ENCODE peak calls at places on chromosome 1, in five cellular contexts. X is A549, N is lower leg skin, U is AG09309, P is HFF-Myc. I is an unnamed sample.

GRCh38 chr1:110673197-110673701 is 1.5 kb downstream of the KCNA3 start:
- DNase-seq in P (no peak), N (no peak), X (no peak), U (no peak), I (no peak)

GRCh38 chr1:41919764-41920397 is 1.2 kb upstream of the HIVEP3 start:
- DNase-seq in P (no peak), X (no peak), N (no peak), U (no peak), I (no peak)

GRCh38 chr1:92446546-92446945 is 40.2 kb downstream of the GFI1 start:
- DNase-seq in P (no peak), U (peak; percentile 13), N (no peak), X (no peak), I (no peak)

GRCh38 chr1:234848972-234849641 is 239.1 kb upstream of the IRF2BP2 start:
- DNase-seq in N (no peak), P (no peak), U (peak; percentile 84), X (no peak), I (peak; percentile 97)

GRCh38 chr1:204660509-204660908 is 25.0 kb downstream of the LRRN2 start:
- DNase-seq in U (no peak), N (no peak), P (no peak), X (no peak), I (no peak)

GRCh38 chr1:112337028-112337531 is 58.9 kb upstream of the CTTNBP2NL start:
- DNase-seq in U (no peak), P (no peak), N (no peak), X (peak; percentile 44), I (no peak)

GRCh38 chr1:54114001-54114400 is 38.8 kb downstream of the CDCP2 start:
- DNase-seq in N (no peak), U (no peak), X (no peak), P (no peak), I (no peak)

GRCh38 chr1:220894025-220894923 is 15.0 kb downstream of the HLX start:
- DNase-seq in U (no peak), P (no peak), X (no peak), N (no peak), I (no peak)

GRCh38 chr1:51962486-51963356 is 27.8 kb downstream of the RAB3B start:
- DNase-seq in X (no peak), N (no peak), U (no peak), P (no peak), I (no peak)

GRCh38 chr1:218537131-218537904 is 192.2 kb downstream of the TGFB2 start:
- DNase-seq in X (no peak), P (no peak), N (no peak), U (peak; percentile 54), I (no peak)

GRCh38 chr1:39326836-39327235 is 122.3 kb downstream of the MACF1 start:
- DNase-seq in N (no peak), U (no peak), P (no peak), X (no peak), I (no peak)

GRCh38 chr1:155834296-155834926 is 22.6 kb downstream of the GON4L start:
- DNase-seq in N (no peak), U (peak; percentile 17), P (no peak), X (no peak), I (peak; percentile 87)

GRCh38 chr1:23923592-23924495 is 10.7 kb upstream of the CNR2 start:
- DNase-seq in N (no peak), U (no peak), X (no peak), P (no peak), I (no peak)

GRCh38 chr1:24385160-24385939 is 28.2 kb downstream of the STPG1 start:
- DNase-seq in P (no peak), N (no peak), U (no peak), X (no peak), I (no peak)

GRCh38 chr1:19387045-19387467 is 74.9 kb downstream of the SLC66A1 start:
- DNase-seq in P (no peak), N (no peak), X (no peak), U (no peak), I (no peak)

GRCh38 chr1:42938596-42939184 is 20.0 kb downstream of the SLC2A1 start:
- DNase-seq in U (no peak), X (no peak), N (no peak), P (no peak), I (no peak)

GRCh38 chr1:230356190-230356589 is 69.9 kb downstream of the PGBD5 start:
- DNase-seq in N (no peak), X (no peak), P (no peak), U (no peak), I (no peak)

GRCh38 chr1:109876617-109877319 is 33.9 kb upstream of the CSF1 start:
- DNase-seq in N (no peak), X (no peak), P (no peak), U (peak; percentile 58), I (no peak)

GRCh38 chr1:210272666-210273065 is 40.1 kb downstream of the SERTAD4 start:
- DNase-seq in U (no peak), P (no peak), N (no peak), X (no peak), I (no peak)

GRCh38 chr1:8390707-8391106 is 72.8 kb downstream of the SLC45A1 start:
- DNase-seq in N (no peak), X (no peak), P (no peak), U (no peak), I (no peak)

GRCh38 chr1:167059045-167059728 is 31.0 kb downstream of the GPA33 start:
- DNase-seq in U (no peak), X (peak; percentile 52), N (peak; percentile 57), P (peak; percentile 39), I (peak; percentile 43)
- TF ChIP-seq CTCF in U (peak; percentile 95), X (peak; percentile 92), N (no peak), P (peak; percentile 95), I (peak; percentile 94)

DNA sequence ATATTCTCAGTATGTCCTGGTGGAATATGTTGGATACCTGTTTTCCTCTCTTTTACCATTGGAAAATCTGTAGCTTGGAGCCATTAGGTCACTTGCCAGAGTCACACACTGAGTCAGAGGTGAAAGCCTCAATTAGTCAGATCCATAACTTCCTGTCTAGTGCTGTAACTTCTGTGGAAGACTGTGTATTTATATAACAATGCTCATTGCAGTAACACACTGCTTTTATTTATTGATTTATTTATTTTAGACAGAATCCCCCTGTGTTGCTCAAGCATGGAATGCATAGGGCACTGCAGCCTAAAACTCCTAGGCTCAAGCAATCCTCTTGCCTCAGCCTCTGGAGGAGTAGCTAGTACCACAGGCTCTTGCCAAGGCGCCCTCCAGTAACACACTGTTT is 1.3 kb upstream of the DOCK7 start:
- DNase-seq in X (no peak), N (no peak), P (peak; percentile 66), U (peak; percentile 34), I (no peak)
- H3K4me3 ChIP-seq in X (no peak overlapping the region), N (no peak overlapping the region), P (peak overlapping the region; percentile 63), U (no peak overlapping the region), I (peak overlapping the region; percentile 6)

DNA sequence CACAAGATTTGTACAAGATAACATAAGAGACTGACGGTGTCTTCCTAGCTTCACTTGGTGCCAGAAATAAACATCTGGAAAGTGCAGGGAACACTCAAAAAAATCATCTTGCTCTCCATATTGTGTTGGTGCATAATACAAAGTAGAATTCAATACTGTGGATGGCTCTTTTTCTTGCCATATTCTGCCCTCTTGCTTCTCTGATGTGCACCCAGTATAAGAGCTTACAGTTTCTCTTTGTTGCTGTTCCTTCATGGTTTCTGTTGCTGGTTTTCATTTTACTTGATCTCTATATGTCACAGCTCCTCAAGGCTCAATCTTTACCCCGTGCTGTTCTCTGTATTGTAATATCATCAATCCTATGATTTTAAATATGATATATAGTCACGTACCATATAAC is 528.5 kb upstream of the ZP4 start:
- DNase-seq in P (no peak), N (no peak), X (no peak), U (no peak), I (no peak)
- TF ChIP-seq CTCF in P (no peak), N (no peak), X (no peak), U (no peak), I (no peak)

GRCh38 chr1:60709426-60709825 is 372.9 kb upstream of the NFIA start:
- DNase-seq in N (no peak), P (no peak), X (no peak), U (no peak), I (no peak)
- H3K4me3 ChIP-seq in N (no peak overlapping the region), P (no peak overlapping the region), X (no peak overlapping the region), U (no peak overlapping the region), I (no peak overlapping the region)

DNA sequence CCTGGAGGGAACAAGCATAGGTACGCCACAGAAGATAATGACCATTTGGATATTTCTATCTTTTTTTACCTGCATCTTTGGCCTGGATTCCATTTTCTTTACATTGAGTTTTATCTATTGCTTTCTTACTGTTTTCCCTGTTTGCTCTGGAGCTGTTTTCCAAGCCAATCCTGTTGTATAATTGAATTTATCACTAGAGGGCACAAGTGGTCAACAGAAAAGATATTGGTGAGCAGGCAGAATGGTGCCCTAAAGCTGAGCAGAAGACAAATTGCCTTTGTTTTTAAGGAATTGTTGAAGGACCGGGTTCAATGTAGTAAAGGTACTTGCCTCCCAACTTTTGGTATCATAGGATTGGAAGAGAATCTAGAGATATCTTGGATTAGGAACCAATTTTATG is 152.8 kb downstream of the PPP1R12B start:
- DNase-seq in N (no peak), U (no peak), P (no peak), X (peak; percentile 3), I (peak; percentile 27)
- TF ChIP-seq CTCF in N (no peak), U (peak; percentile 46), P (peak; percentile 27), X (peak; percentile 74), I (peak; percentile 41)

GRCh38 chr1:36309397-36309796 is 3.2 kb downstream of the SH3D21 start:
- DNase-seq in X (no peak), P (no peak), U (no peak), N (no peak), I (no peak)

GRCh38 chr1:36306902-36307456 is 811 bp downstream of the SH3D21 start:
- DNase-seq in U (peak; percentile 61), N (peak; percentile 89), X (peak; percentile 83), P (peak; percentile 81), I (peak; percentile 72)

GRCh38 chr1:36305915-36306209 is 306 bp upstream of the SH3D21 start:
- DNase-seq in N (no peak), X (no peak), P (no peak), U (no peak), I (no peak)

GRCh38 chr1:36306210-36306901 is at the start of gene SH3D21:
- DNase-seq in N (peak; percentile 40), U (no peak), P (no peak), X (no peak), I (no peak)

DNA sequence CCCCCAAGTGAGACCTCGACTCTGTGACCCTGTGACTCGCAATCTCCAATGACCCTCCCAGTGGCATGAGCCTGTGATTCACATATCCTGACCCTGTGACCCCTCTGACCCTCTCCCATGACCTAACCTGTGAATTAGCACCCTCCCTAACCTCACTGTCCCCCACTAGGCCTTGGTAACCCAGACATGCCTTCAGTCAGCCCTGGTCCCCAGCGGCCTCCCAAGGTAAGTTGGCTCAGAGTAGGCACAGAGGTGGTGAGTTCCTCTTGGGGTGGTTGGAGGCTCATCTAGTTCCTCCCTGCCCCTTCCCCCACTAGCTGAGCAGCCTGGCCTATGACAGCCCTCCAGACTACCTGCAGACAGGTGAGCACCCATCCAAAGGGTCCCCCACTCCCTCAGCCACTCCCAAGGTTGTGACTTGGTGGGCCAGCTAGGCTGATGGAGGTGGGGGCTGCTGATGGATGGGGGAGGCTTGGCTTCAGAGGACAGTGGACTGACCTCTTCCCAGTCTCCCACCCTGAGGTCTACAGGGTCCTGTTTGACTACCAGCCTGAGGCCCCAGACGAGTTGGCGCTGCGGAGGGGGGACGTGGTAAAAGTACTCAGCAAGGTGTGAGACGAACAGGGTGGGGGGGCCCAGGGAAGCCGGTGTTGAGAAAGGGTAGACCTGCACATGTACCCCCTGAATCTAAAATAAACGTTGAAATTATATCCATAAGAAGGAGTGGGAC is 1.6 kb downstream of the SH3D21 start:
- DNase-seq in U (no peak), P (no peak), N (no peak), X (no peak), I (no peak)
- H3K4me3 ChIP-seq in U (peak overlapping the region; percentile 66), P (peak overlapping the region; percentile 47), N (no peak overlapping the region), X (no peak overlapping the region), I (peak overlapping the region; percentile 62)